ENCODE peak calls at places on chromosomes 3 and 15, in four cellular contexts. C, F, K and I are unnamed samples.

GRCh38 chr3:10552631-10552943 is 47.2 kb upstream of the ATP2B2 start:
- DNase-seq in C (no peak), F (no peak), K (no peak), I (no peak)

GRCh38 chr15:75156306-75157215 is 45.1 kb upstream of the C15orf39 start:
- DNase-seq in C (no peak), F (no peak), K (no peak), I (no peak)

GRCh38 chr3:71152039-71152891 is 431.3 kb downstream of the FOXP1 start:
- DNase-seq in C (no peak), F (no peak), K (no peak), I (no peak)

GRCh38 chr3:119206611-119207511 is 33.5 kb downstream of the UPK1B start:
- DNase-seq in C (no peak), F (no peak), K (no peak), I (no peak)

GRCh38 chr3:46538803-46539442 is 27.2 kb downstream of the LRRC2 start:
- DNase-seq in C (peak; percentile 67), F (peak; percentile 44), K (peak; percentile 33), I (no peak)

GRCh38 chr3:188220988-188221818 is 67.2 kb downstream of the LPP start:
- DNase-seq in C (no peak), F (no peak), K (no peak), I (no peak)

GRCh38 chr3:64501298-64501906 is 186.4 kb downstream of the ADAMTS9 start:
- DNase-seq in C (no peak), F (no peak), K (no peak), I (no peak)

GRCh38 chr3:149585401-149585726 is 72.5 kb downstream of the WWTR1 start:
- DNase-seq in C (no peak), F (no peak), K (no peak), I (no peak)

GRCh38 chr3:50542177-50543034 is 25.1 kb downstream of the C3orf18 start:
- DNase-seq in C (peak; percentile 87), F (peak; percentile 55), K (peak; percentile 84), I (peak; percentile 79)

GRCh38 chr3:53254810-53255359 is 937 bp downstream of the TKT start:
- DNase-seq in C (peak; percentile 84), F (peak; percentile 75), K (peak; percentile 62), I (no peak)

GRCh38 chr3:186381424-186382216 is 19.6 kb upstream of the DGKG start:
- DNase-seq in C (peak; percentile 73), F (no peak), K (no peak), I (no peak)

GRCh38 chr3:138898301-138898700 is 48.6 kb downstream of the FOXL2 start:
- DNase-seq in C (peak; percentile 29), F (no peak), K (no peak), I (no peak)

GRCh38 chr3:123757281-123757940 is 126.7 kb downstream of the MYLK start:
- DNase-seq in C (peak; percentile 58), F (peak; percentile 43), K (no peak), I (no peak)

GRCh38 chr3:22129101-22129500 is 378.1 kb upstream of the ZNF385D start:
- DNase-seq in C (no peak), F (no peak), K (no peak), I (no peak)

GRCh38 chr3:58574682-58575081 is 2.5 kb downstream of the FAM107A start:
- DNase-seq in C (no peak), F (no peak), K (no peak), I (no peak)

GRCh38 chr3:56825579-56826438 is 24.1 kb upstream of the ARHGEF3 start:
- DNase-seq in C (no peak), F (no peak), K (no peak), I (no peak)

GRCh38 chr15:98412852-98413251 is 235.5 kb upstream of the IGF1R start:
- DNase-seq in C (no peak), F (no peak), K (no peak), I (no peak)

GRCh38 chr15:70504305-70504951 is 258.9 kb downstream of the UACA start:
- DNase-seq in C (peak; percentile 41), F (peak; percentile 67), K (no peak), I (peak; percentile 45)

GRCh38 chr3:126923895-126924294 is 59.0 kb upstream of the PLXNA1 start:
- DNase-seq in C (no peak), F (no peak), K (no peak), I (no peak)

GRCh38 chr3:137304313-137305056 is 346.7 kb downstream of the IL20RB start:
- DNase-seq in C (no peak), F (no peak), K (no peak), I (no peak)
- TF ChIP-seq CTCF in C (no peak), F (no peak), K (no peak), I (no peak)

GRCh38 chr15:66681395-66681794 is 20.6 kb upstream of the SMAD6 start:
- DNase-seq in C (no peak), F (no peak), K (no peak), I (no peak)

GRCh38 chr15:66682865-66683264 is 19.2 kb upstream of the SMAD6 start:
- DNase-seq in C (no peak), F (no peak), K (no peak), I (no peak)

GRCh38 chr15:66684136-66684681 is 17.8 kb upstream of the SMAD6 start:
- DNase-seq in C (no peak), F (no peak), K (no peak), I (no peak)

GRCh38 chr15:66682246-66682645 is 19.8 kb upstream of the SMAD6 start:
- DNase-seq in C (no peak), F (no peak), K (no peak), I (no peak)

GRCh38 chr15:66685638-66686150 is 16.3 kb upstream of the SMAD6 start:
- DNase-seq in C (no peak), F (no peak), K (no peak), I (no peak)
- TF ChIP-seq CTCF in C (no peak), F (no peak), K (peak; percentile 35), I (no peak)

DNA sequence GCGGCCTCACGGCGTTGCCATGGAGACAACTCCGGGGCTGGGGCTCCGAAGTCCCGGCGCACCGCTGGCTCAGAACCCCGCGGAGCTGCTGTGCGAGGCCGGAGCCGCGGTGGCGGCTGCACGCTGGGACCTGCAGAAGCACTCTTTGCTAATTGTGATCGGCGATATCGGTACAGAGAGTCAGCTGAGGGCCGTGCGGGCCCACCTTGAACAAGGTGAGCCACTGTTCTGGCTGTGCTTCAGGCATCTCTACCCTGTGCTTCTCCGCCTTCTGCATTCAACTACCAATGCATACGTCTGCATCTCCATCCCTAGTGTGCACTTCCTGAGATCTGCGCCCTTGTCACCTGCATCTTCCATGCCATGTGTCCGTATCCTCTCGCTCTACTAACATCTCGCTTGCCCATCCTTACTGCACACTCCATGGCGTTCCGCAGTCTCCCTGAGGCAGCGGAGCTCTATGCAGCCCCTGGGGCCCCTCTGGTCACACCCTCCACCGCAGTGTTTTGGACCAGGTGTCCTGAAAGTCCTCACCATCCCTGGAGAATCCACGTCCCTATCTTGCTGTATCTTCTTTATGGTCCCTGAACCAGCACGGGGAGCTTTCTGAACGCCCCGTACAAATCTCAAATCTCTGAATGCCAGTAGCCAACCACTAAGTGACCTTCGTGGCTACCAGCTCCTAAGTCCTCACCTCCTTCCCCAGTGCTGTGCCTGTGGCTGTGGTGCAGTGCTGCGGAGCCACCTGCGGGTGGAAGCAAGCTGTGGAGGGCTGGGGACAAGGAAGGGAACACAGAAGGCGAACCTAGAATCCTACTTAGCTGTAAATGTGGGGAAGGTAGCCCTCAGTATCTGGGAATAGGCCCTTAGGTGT is 6.2 kb upstream of the MAP1A start:
- DNase-seq in C (peak; percentile 25), F (no peak), K (peak; percentile 46), I (no peak)
- TF ChIP-seq CTCF in C (no peak), F (peak; percentile 13), K (no peak), I (no peak)

GRCh38 chr3:146164951-146165350 is 4.0 kb upstream of the PLOD2 start:
- DNase-seq in C (peak; percentile 54), F (no peak), K (no peak), I (no peak)

GRCh38 chr3:146164506-146164905 is 3.5 kb upstream of the PLOD2 start:
- DNase-seq in C (no peak), F (no peak), K (no peak), I (no peak)

GRCh38 chr3:146162561-146162960 is 1.6 kb upstream of the PLOD2 start:
- DNase-seq in C (no peak), F (no peak), K (no peak), I (no peak)

GRCh38 chr3:146164071-146164470 is 3.1 kb upstream of the PLOD2 start:
- DNase-seq in C (no peak), F (no peak), K (no peak), I (no peak)

DNA sequence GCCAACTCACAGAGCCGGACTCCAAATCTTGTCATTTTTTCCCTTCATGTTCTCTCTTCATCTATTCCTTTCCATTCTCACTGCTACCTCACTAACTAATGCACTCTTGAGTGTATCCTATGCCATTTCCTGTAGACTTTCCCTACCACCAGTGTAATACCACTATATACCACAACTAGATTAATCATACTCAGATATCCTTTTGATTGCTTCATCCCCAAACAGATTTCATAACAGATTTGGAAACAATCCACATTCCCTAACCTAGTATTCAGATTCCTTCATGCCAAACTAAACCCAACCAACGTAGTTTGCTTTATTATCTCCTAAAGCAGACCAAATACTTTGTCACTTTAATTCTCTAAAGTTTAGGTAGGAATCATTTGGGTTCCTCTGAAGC is 2.6 kb upstream of the PLOD2 start:
- DNase-seq in C (no peak), F (no peak), K (no peak), I (no peak)
- TF ChIP-seq CTCF in C (no peak), F (no peak), K (no peak), I (no peak)

DNA sequence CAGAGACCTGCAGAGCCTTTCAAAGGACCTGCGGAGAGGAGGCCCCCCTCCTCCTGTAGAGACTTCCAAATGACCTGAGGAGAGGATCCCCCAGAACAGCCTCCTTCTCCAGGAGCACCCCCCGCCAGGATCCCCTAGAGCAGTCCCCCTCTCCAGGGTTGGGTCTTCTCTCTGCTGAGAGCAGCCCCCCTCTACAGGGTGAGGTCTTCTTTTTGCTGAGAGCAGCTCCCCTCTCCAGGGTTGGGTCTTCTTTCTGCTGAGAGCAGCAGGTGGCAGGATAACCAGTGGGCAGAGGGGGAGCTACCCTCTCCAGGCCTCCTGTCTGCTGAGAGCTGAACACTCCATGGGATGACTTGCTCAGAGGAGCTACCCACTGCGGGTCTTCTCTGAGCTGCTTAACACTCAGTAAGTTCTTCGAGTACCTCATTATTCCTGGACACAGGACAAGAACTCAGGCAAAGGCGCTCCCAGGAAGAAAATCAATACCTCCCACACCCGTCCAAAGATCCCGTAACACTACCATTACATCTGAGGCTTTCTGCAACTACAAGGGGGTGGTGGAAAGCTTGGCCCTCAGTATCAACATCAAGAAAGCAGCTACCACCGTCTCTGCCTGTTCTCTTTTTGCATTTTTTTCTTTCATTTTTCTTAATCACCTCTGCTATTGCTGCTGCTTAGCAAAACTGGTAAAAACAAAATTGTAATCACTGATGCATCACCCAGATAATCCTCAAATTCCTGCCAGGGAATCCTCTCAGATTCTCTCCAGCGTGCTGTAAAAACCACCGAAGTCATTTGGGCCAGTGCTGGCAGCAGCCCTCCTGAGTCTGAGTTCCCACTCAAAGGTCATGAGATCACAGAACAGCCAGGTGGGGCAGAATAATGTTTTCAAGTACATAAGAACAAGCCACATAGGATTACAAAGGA is 5.3 kb upstream of the SKIC8 start:
- DNase-seq in C (no peak), F (no peak), K (no peak), I (no peak)
- TF ChIP-seq CTCF in C (no peak), F (no peak), K (no peak), I (no peak)

DNA sequence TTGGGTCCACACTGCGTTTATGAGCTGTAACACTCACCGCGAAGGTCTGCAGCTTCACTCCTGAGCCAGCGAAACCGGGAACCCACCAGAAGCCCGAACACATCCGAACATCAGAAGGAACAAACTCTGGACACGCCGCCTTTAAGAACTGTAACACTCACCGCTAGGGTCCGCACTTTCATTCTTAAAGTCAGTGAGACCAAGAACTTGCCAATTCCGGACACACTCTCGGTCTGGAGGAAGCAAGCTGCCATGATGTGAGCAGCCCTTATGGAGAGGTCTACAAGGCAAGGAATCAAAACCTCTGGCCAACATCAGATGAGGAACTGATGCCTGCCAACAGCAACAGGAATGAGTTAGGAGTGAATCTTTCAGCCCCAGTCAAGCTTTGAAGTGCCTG is 62.9 kb downstream of the SLC28A2 start:
- DNase-seq in C (peak; percentile 53), F (peak; percentile 23), K (peak; percentile 5), I (no peak)
- TF ChIP-seq CTCF in C (no peak), F (no peak), K (no peak), I (no peak)